ENCODE peak calls at places on chromosomes 13 and 19, in seven cellular contexts. K is IMR-90; R is right cardiac atrium; S is choroid plexus epithelial cell; B is CD8-positive, alpha-beta memory T cell; W is fibroblast of lung; C is fibroblast of pulmonary artery. Z is an unnamed sample.

GRCh38 chr13:23463631-23464030 is 30.1 kb upstream of the SACS start:
- DNase-seq in K (no peak), R (no peak), S (no peak), B (no peak), W (no peak), C (no peak), Z (no peak)

GRCh38 chr13:30338331-30338851 is 31.0 kb upstream of the KATNAL1 start:
- DNase-seq in K (peak), R (no peak), S (no peak), B (no peak), W (peak), C (no peak), Z (no peak)

GRCh38 chr13:20159646-20160345 is 1.1 kb downstream of the GJA3 start:
- DNase-seq in K (peak), R (no peak), S (peak), B (no peak), W (peak), C (peak), Z (peak)

GRCh38 chr13:107251321-107251720 is 683.4 kb upstream of the ARGLU1 start:
- DNase-seq in K (peak), R (no peak), S (no peak), B (no peak), W (no peak), C (no peak), Z (no peak)

GRCh38 chr13:28434934-28435333 is 60.0 kb downstream of the FLT1 start:
- DNase-seq in K (peak), R (no peak), S (no peak), B (no peak), W (no peak), C (no peak), Z (no peak)

GRCh38 chr19:5952193-5953033 is 25.5 kb downstream of the RANBP3 start:
- DNase-seq in K (no peak), R (peak), S (no peak), B (no peak), W (no peak), C (no peak), Z (no peak)

GRCh38 chr13:101811440-101811839 is 359.0 kb downstream of the ITGBL1 start:
- DNase-seq in K (no peak), R (no peak), S (no peak), B (no peak), W (no peak), C (no peak), Z (no peak)

GRCh38 chr19:2266183-2266993 is 10.2 kb upstream of the JSRP1 start:
- DNase-seq in K (peak), R (peak), S (peak), B (no peak), W (peak), C (peak), Z (no peak)

GRCh38 chr19:44111910-44112463 is 1.2 kb upstream of the ZNF225 start:
- DNase-seq in K (peak), R (no peak), S (peak), B (no peak), W (peak), C (peak), Z (no peak)

GRCh38 chr19:18635831-18636182 is 1.0 kb upstream of the KLHL26 start:
- DNase-seq in K (no peak), R (no peak), S (no peak), B (no peak), W (no peak), C (no peak), Z (no peak)
- H3K4me3 ChIP-seq in K (no peak), R (no peak), S (no peak), B (no peak), W (no peak), C (no peak), Z (no peak)

GRCh38 chr19:42121036-42121621 is 11.1 kb downstream of the POU2F2 start:
- DNase-seq in K (no peak), R (no peak), S (no peak), B (no peak), W (no peak), C (no peak), Z (no peak)
- H3K4me3 ChIP-seq in K (no peak), R (no peak), S (no peak), B (no peak), W (no peak), C (no peak), Z (no peak)

GRCh38 chr13:46181799-46182490 is at the start of gene LCP1:
- DNase-seq in K (no peak), R (peak), S (no peak), B (peak), W (no peak), C (no peak), Z (peak)

GRCh38 chr13:46182491-46182877 is 507 bp upstream of the LCP1 start:
- DNase-seq in K (no peak), R (no peak), S (no peak), B (no peak), W (no peak), C (no peak), Z (no peak)

GRCh38 chr13:46179576-46180368 is 2.2 kb downstream of the LCP1 start:
- DNase-seq in K (no peak), R (peak), S (no peak), B (peak), W (no peak), C (no peak), Z (peak)

GRCh38 chr13:46178821-46179220 is 3.2 kb downstream of the LCP1 start:
- DNase-seq in K (no peak), R (no peak), S (no peak), B (no peak), W (no peak), C (no peak), Z (no peak)

DNA sequence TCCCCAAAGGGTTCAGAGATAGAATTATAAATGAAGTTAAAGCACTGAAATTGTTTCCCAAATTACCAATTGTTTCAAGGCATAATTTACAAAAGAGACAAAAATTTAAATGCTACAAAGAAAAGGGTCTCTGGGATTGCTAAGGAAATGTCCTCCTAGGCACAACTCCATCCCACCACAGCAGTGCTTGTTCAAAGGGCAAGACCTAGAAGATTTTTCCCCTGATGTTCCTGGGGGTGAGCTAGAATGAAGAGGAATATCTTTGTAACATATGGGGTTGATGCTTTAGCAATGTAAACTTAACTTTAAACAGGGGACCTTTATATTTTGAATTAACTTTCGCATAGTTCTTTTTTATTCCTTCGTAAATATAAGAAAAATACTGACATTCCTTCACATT is 1.6 kb downstream of the LCP1 start:
- DNase-seq in K (no peak), R (no peak), S (no peak), B (no peak), W (no peak), C (no peak), Z (no peak)
- H3K4me3 ChIP-seq in K (no peak), R (peak), S (no peak), B (peak), W (no peak), C (no peak), Z (peak)

GRCh38 chr13:21343659-21344058 is 115.4 kb downstream of the ZDHHC20 start:
- DNase-seq in K (no peak), R (peak), S (no peak), B (no peak), W (no peak), C (no peak), Z (no peak)

GRCh38 chr13:21342699-21343442 is 116.2 kb downstream of the ZDHHC20 start:
- DNase-seq in K (no peak), R (peak), S (no peak), B (no peak), W (no peak), C (no peak), Z (no peak)

GRCh38 chr13:21338651-21339278 is 120.3 kb downstream of the ZDHHC20 start:
- DNase-seq in K (no peak), R (no peak), S (no peak), B (no peak), W (no peak), C (no peak), Z (no peak)

GRCh38 chr13:21344662-21345176 is 114.4 kb downstream of the ZDHHC20 start:
- DNase-seq in K (no peak), R (peak), S (no peak), B (no peak), W (no peak), C (no peak), Z (peak)

GRCh38 chr13:21341637-21342422 is 117.3 kb downstream of the ZDHHC20 start:
- DNase-seq in K (no peak), R (peak), S (no peak), B (no peak), W (no peak), C (no peak), Z (no peak)
- H3K4me3 ChIP-seq in K (no peak), R (no peak), S (no peak), B (no peak), W (no peak), C (no peak), Z (no peak)

GRCh38 chr19:11355160-11356073 is at the start of gene PLPPR2:
- DNase-seq in K (peak), R (peak), S (peak), B (peak), W (peak), C (peak), Z (peak)
- H3K4me3 ChIP-seq in K (peak), R (peak), S (peak), B (peak), W (peak), C (peak), Z (peak)

DNA sequence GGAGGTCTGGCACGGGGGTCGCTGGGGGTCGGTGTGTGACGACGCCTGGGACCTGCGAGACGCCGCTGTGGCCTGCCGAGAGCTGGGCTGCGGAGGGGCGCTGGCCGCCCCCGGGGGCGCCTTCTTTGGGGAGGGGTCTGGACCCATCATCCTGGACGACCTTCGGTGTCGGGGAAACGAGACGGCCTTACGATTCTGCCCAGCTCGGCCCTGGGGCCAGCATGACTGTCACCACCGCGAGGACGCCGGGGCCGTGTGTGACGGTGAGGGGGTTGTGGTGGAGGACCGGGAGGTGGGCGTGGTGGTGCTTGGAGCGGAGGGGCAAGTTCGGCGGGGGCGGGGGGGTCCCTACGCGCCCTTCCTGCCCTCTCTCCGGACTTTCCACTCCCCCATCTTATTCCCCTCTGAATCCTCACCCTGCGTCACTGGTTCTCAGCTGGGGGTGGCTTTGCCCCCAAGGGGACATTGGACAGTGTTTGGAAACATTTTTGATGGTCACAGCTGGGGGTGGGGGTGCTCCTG is 5.5 kb downstream of the SSC5D start:
- DNase-seq in K (no peak), R (peak), S (no peak), B (no peak), W (no peak), C (peak), Z (no peak)
- H3K4me3 ChIP-seq in K (peak), R (peak), S (peak), B (no peak), W (no peak), C (peak), Z (no peak)

DNA sequence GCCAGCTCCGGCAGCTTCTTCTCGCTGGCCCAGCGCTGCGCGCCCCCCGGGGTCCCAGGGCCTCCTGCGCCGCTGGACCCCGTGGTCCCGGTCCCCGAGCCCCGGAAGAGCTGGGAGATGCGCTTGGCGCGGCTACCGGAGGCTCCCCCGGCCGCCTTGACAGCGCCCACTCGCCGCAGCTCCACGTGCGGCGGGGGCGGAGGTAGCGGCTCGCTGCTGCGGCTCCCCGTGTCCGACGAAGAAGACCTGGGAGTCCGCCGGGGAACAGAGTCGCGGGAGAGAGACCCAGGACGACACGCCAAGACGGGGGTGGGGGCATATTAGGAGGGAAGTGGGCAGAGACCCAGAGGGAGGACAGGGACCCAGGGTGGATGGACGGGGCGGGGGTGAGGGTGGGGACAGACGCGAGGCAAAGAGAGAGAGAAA is 997 bp downstream of the RASIP1 start:
- DNase-seq in K (no peak), R (peak), S (no peak), B (no peak), W (no peak), C (no peak), Z (no peak)
- H3K4me3 ChIP-seq in K (peak), R (peak), S (no peak), B (peak), W (no peak), C (peak), Z (no peak)

Z was measured in CD4-positive, CD25-positive, alpha-beta regulatory T cell.